ENCODE peak calls at places on chromosome 20, in seven cellular contexts. S is astrocyte of the spinal cord; D is stimulated activated CD8-positive, alpha-beta memory T cell treated with anti-CD3 and anti-CD28 coated beads, Interleukin-4, amount 100 ng/mL, for 1 hour; G is amygdala; E is left ventricle myocardium inferior; X is activated effector memory CD4-positive, alpha-beta T cell treated with anti-CD3 and anti-CD28 coated beads, Interleukin-2, amount 50 U/mL, for 16 hours; W is DMS153. M is an unnamed sample.

GRCh38 chr20:20465259-20465658 is 97.4 kb downstream of the INSM1 start:
- DNase-seq in S (no peak), D (no peak), G (no peak), E (no peak), X (no peak), W (no peak), M (no peak)

GRCh38 chr20:5859611-5860010 is 90.7 kb downstream of the TRMT6 start:
- DNase-seq in S (no peak), D (no peak), G (no peak), E (no peak), X (no peak), W (no peak), M (no peak)

GRCh38 chr20:23199356-23199755 is 113.2 kb upstream of the CD93 start:
- DNase-seq in S (no peak), D (no peak), G (no peak), E (no peak), X (no peak), W (no peak), M (no peak)

GRCh38 chr20:38458314-38458713 is 14.3 kb upstream of the RALGAPB start:
- DNase-seq in S (no peak), D (no peak), G (no peak), E (no peak), X (no peak), W (no peak), M (no peak)

GRCh38 chr20:57710841-57711240 is 1.0 kb upstream of the PMEPA1 start:
- DNase-seq in S (no peak), D (no peak), G (no peak), E (no peak), X (no peak), W (no peak), M (no peak)

GRCh38 chr20:13831476-13831875 is 46.6 kb downstream of the NDUFAF5 start:
- DNase-seq in S (no peak), D (no peak), G (no peak), E (no peak), X (no peak), W (no peak), M (no peak)

GRCh38 chr20:25273541-25274358 is 25.9 kb downstream of the PYGB start:
- DNase-seq in S (no peak), D (no peak), G (no peak), E (peak; percentile 23), X (peak; percentile 55), W (no peak), M (no peak)

GRCh38 chr20:24701668-24702067 is 232.2 kb downstream of the SYNDIG1 start:
- DNase-seq in S (no peak), D (no peak), G (no peak), E (no peak), X (no peak), W (no peak), M (no peak)

GRCh38 chr20:58542411-58543095 is 27.4 kb upstream of the APCDD1L start:
- DNase-seq in S (no peak), D (no peak), G (no peak), E (no peak), X (no peak), W (no peak), M (peak; percentile 31)

GRCh38 chr20:41006936-41007871 is 21.4 kb upstream of the TOP1 start:
- DNase-seq in S (no peak), D (no peak), G (no peak), E (no peak), X (no peak), W (no peak), M (no peak)

GRCh38 chr20:37576911-37577310 is 49.2 kb upstream of the BLCAP start:
- DNase-seq in S (no peak), D (no peak), G (no peak), E (no peak), X (peak; percentile 50), W (no peak), M (no peak)

GRCh38 chr20:54532573-54532972 is 57.2 kb downstream of the DOK5 start:
- DNase-seq in S (no peak), D (no peak), G (no peak), E (no peak), X (no peak), W (no peak), M (no peak)

GRCh38 chr20:4047614-4048013 is 32.3 kb upstream of the RNF24 start:
- DNase-seq in S (no peak), D (no peak), G (no peak), E (no peak), X (no peak), W (no peak), M (no peak)

GRCh38 chr20:31869942-31870702 is at the start of the genes DUSP15 and TTLL9:
- DNase-seq in S (no peak), D (no peak), G (peak; percentile 79), E (peak; percentile 39), X (peak; percentile 64), W (no peak), M (no peak)

GRCh38 chr20:33719989-33720709 is at the start of gene PXMP4:
- DNase-seq in S (peak; percentile 97), D (peak; percentile 73), G (peak; percentile 87), E (peak; percentile 89), X (peak; percentile 94), W (peak; percentile 100), M (peak; percentile 97)